ENCODE peak calls at places on chromosomes 11 and 22, in nine cellular contexts. H is astrocyte of the spinal cord, E is heart right ventricle, N is progenitor cell of endocrine pancreas, Q is GM06990, J is pancreas, M is B cell, B is epithelial cell of esophagus, K is ovary. X is an unnamed sample.

GRCh38 chr11:120108785-120109168 is 29.1 kb downstream of the TRIM29 start:
- DNase-seq in H (no peak), E (no peak), N (no peak), Q (no peak), J (no peak), M (no peak), B (peak), K (no peak), X (no peak)

GRCh38 chr11:34809191-34810106 is 106.7 kb downstream of the APIP start:
- DNase-seq in H (no peak), E (no peak), N (no peak), Q (no peak), J (no peak), M (no peak), B (peak), K (no peak), X (peak)

GRCh38 chr11:17736921-17737817 is 2.6 kb downstream of the KCNC1 start:
- DNase-seq in H (no peak), E (no peak), N (no peak), Q (no peak), J (no peak), M (no peak), B (no peak), K (peak), X (no peak)

GRCh38 chr11:120205596-120206161 is 5.2 kb upstream of the OAF start:
- DNase-seq in H (peak), E (no peak), N (no peak), Q (no peak), J (no peak), M (no peak), B (peak), K (no peak), X (no peak)

GRCh38 chr11:119907934-119908760 is 179.1 kb upstream of the NECTIN1 start:
- DNase-seq in H (no peak), E (no peak), N (no peak), Q (no peak), J (no peak), M (no peak), B (peak), K (no peak), X (no peak)

GRCh38 chr11:88484873-88485621 is 147.5 kb upstream of the CTSC start:
- DNase-seq in H (no peak), E (no peak), N (no peak), Q (peak), J (peak), M (peak), B (peak), K (no peak), X (peak)

GRCh38 chr11:1640076-1640946 is 10.7 kb downstream of the KRTAP5-5 start:
- DNase-seq in H (no peak), E (no peak), N (peak), Q (no peak), J (peak), M (peak), B (peak), K (no peak), X (peak)

GRCh38 chr11:84103096-84103495 is 816.9 kb upstream of the CCDC90B start:
- DNase-seq in H (no peak), E (no peak), N (no peak), Q (no peak), J (no peak), M (no peak), B (no peak), K (no peak), X (no peak)

GRCh38 chr11:76524461-76524860 is 79.6 kb downstream of the EMSY start:
- DNase-seq in H (no peak), E (no peak), N (no peak), Q (no peak), J (no peak), M (no peak), B (peak), K (no peak), X (no peak)

GRCh38 chr22:36328635-36329216 is 59.0 kb downstream of the MYH9 start:
- DNase-seq in H (peak), E (no peak), N (no peak), Q (peak), J (peak), M (peak), B (peak), K (peak), X (no peak)

GRCh38 chr22:48945621-48946458 is 881.8 kb downstream of the BRD1 start:
- DNase-seq in H (no peak), E (no peak), N (peak), Q (no peak), J (no peak), M (no peak), B (no peak), K (no peak), X (no peak)

GRCh38 chr11:35822815-35823495 is 120.9 kb upstream of the LDLRAD3 start:
- DNase-seq in H (no peak), E (no peak), N (no peak), Q (no peak), J (no peak), M (no peak), B (no peak), K (no peak), X (no peak)

GRCh38 chr11:69307871-69308381 is 14.0 kb downstream of the MYEOV start:
- DNase-seq in H (no peak), E (no peak), N (no peak), Q (no peak), J (no peak), M (no peak), B (no peak), K (no peak), X (no peak)

GRCh38 chr22:41284465-41284864 is 1.5 kb downstream of the RANGAP1 start:
- DNase-seq in H (no peak), E (no peak), N (no peak), Q (no peak), J (no peak), M (no peak), B (peak), K (no peak), X (no peak)

GRCh38 chr22:41288245-41288946 is 2.4 kb upstream of the RANGAP1 start:
- DNase-seq in H (peak), E (no peak), N (no peak), Q (no peak), J (no peak), M (no peak), B (peak), K (no peak), X (peak)

GRCh38 chr22:41285820-41286638 is at the start of gene RANGAP1:
- DNase-seq in H (peak), E (peak), N (peak), Q (peak), J (peak), M (peak), B (peak), K (peak), X (peak)

GRCh38 chr22:41286639-41287091 is 678 bp upstream of the RANGAP1 start:
- DNase-seq in H (no peak), E (no peak), N (no peak), Q (peak), J (no peak), M (peak), B (no peak), K (no peak), X (peak)

GRCh38 chr22:41285441-41285819 is 557 bp downstream of the RANGAP1 start:
- DNase-seq in H (peak), E (peak), N (peak), Q (peak), J (peak), M (peak), B (peak), K (peak), X (peak)
- TF ChIP-seq CTCF in H (no peak), E (no peak), N (no peak), Q (no peak), J (no peak), M (no peak), B (no peak), K (no peak), X (no peak)

DNA sequence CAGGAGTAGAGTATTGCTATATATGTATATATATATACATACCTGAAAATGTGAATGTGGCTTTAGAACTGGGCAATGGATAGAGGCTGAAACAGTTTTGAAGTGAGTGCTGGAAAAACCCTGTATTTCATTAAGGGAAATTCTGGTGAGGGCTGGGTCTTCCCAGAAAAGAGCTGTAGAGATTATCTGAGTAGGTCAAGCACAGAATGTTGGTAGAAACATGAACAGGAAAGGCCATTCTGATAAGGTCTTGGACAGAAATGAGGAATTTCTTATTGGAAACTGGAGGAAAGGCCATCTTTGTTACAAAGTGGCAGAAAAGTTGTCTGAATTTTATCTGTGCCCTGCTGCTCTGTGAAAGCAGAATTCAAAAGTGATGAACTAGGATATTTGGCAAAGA is 25.4 kb downstream of the RTL6 start:
- DNase-seq in H (no peak), E (no peak), N (no peak), Q (no peak), J (no peak), M (no peak), B (no peak), K (no peak), X (no peak)
- TF ChIP-seq CTCF in H (no peak), E (no peak), N (no peak), Q (no peak), J (no peak), M (no peak), B (no peak), K (no peak), X (no peak)

DNA sequence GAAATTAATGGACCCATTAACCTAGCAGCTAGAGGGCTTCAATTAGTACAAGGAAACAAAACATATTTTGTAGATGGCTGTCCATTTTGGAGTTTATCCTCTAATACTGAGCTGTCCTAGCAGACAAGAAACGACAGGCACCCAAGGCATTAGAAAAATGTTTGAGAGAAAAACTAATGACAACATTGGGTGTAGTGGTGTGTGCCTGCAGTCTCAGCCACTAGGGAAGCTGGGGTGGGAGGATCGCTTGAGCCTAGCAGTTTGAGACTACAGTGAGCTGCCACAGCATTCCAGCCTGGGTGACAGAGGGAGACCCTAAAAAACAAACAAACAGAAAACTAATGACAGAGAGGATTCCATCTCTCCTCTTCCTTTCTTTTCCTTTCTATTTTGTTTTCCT is 1.5 kb downstream of the A4GALT start:
- DNase-seq in H (no peak), E (no peak), N (no peak), Q (no peak), J (no peak), M (no peak), B (peak), K (no peak), X (no peak)
- TF ChIP-seq CTCF in H (no peak), E (peak), N (peak), Q (no peak), J (no peak), M (no peak), B (peak), K (no peak), X (no peak)

DNA sequence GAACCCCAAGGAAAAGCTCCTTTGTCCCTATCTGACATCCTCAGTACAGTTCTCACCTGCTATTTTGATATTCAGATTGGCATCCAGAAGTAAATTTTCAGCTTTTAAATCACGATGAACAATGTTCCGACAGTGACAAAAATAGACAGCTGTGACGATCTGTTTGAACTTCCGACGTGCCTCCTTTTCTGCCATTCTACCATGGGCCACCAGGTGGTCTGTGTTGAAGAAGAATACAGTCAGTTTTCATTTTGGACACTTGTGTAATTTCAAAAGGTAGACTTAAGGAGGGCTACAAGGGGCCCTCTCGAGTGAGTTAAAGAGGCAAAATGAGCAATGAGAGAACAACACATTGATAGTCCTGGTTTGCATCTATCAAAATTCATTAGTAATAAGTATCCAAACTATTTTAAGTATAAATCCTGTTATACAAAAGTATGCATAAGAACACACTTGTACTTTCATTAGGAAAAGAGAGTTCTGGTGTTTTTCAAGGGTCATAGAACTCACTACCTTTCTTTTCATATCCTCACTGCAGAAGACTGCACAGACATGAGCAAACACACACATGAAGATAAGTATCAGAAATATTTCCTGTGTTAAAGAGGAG is 89.8 kb upstream of the APOA1 start:
- DNase-seq in H (no peak), E (no peak), N (no peak), Q (no peak), J (no peak), M (peak), B (peak), K (no peak), X (peak)
- TF ChIP-seq CTCF in H (peak), E (peak), N (peak), Q (peak), J (peak), M (peak), B (peak), K (no peak), X (peak)

GRCh38 chr11:111528557-111528956 is 12.0 kb upstream of the LAYN start:
- DNase-seq in H (no peak), E (no peak), N (no peak), Q (no peak), J (no peak), M (no peak), B (no peak), K (no peak), X (no peak)
- TF ChIP-seq CTCF in H (no peak), E (no peak), N (no peak), Q (no peak), J (no peak), M (no peak), B (peak), K (no peak), X (no peak)

GRCh38 chr22:46380581-46380980 is 45.1 kb downstream of the TRMU start:
- DNase-seq in H (no peak), E (no peak), N (no peak), Q (no peak), J (no peak), M (no peak), B (no peak), K (no peak), X (no peak)
- TF ChIP-seq CTCF in H (no peak), E (no peak), N (no peak), Q (no peak), J (no peak), M (no peak), B (no peak), K (no peak), X (no peak)

DNA sequence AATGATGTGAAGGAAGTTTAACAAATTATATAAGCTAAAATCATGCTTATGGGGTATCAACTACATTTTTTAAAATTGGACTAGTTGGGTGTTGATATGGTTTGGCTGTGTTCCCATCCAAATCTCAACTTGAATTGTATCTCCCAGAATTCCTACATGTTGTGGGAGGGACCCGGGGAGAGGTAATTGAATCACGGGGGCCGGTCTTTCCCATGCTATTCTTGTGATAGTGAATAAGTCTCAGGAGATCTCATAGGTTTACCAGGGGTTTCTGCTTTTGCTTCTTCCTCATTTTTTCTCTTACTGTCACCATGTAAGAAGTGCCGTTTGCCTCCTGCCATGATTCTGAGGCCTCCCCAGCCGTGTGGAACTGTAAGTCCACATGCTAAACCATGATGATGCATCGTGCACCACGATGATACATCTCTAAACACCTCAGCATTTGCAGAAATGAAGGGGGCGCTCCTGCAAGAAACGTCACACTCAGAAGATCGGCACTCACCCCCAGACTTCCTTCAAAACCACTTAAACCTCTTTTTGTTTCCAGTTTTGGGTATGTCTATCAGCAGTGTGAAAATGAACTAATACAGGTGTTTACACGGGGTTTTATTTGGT is 340.0 kb downstream of the SHANK2 start:
- DNase-seq in H (peak), E (no peak), N (no peak), Q (no peak), J (no peak), M (no peak), B (peak), K (no peak), X (no peak)
- TF ChIP-seq CTCF in H (no peak), E (no peak), N (no peak), Q (no peak), J (no peak), M (no peak), B (no peak), K (no peak), X (no peak)